ENCODE peak calls at places on chromosomes 1 and 21, in five cellular contexts. O is coronary artery, C is endothelial cell of umbilical vein, A is HL-60, H is heart right ventricle. Q is an unnamed sample.

GRCh38 chr1:65297686-65298085 is 11.7 kb upstream of the DNAJC6 start:
- DNase-seq in O (no peak), C (no peak), A (no peak), H (no peak), Q (no peak)

GRCh38 chr1:172742599-172743500 is 83.9 kb downstream of the FASLG start:
- DNase-seq in O (no peak), C (peak; percentile 51), A (peak; percentile 12), H (no peak), Q (no peak)

GRCh38 chr1:13487143-13487868 is 26.5 kb downstream of the LRRC38 start:
- DNase-seq in O (no peak), C (no peak), A (no peak), H (peak; percentile 60), Q (no peak)

GRCh38 chr1:38745476-38746410 is 113.8 kb downstream of the RRAGC start:
- DNase-seq in O (no peak), C (no peak), A (no peak), H (no peak), Q (no peak)

GRCh38 chr21:35046880-35047229 is 2.2 kb downstream of the RUNX1 start:
- DNase-seq in O (no peak), C (no peak), A (no peak), H (peak; percentile 18), Q (no peak)

GRCh38 chr1:175822575-175822974 is 79.2 kb upstream of the TNR start:
- DNase-seq in O (no peak), C (no peak), A (no peak), H (no peak), Q (no peak)

GRCh38 chr1:174333437-174333836 is 114.3 kb upstream of the GPR52 start:
- DNase-seq in O (no peak), C (no peak), A (no peak), H (no peak), Q (no peak)

GRCh38 chr1:42430751-42431150 is 25.1 kb downstream of the ZMYND12 start:
- DNase-seq in O (no peak), C (peak; percentile 12), A (no peak), H (no peak), Q (no peak)

GRCh38 chr1:59075021-59075420 is 221.9 kb upstream of the FGGY start:
- DNase-seq in O (no peak), C (no peak), A (no peak), H (no peak), Q (no peak)

GRCh38 chr1:39183503-39184353 is 20.8 kb upstream of the MACF1 start:
- DNase-seq in O (no peak), C (peak; percentile 91), A (no peak), H (no peak), Q (no peak)

GRCh38 chr1:47477595-47478080 is 39.8 kb downstream of the FOXD2 start:
- DNase-seq in O (no peak), C (no peak), A (no peak), H (no peak), Q (no peak)

GRCh38 chr1:169368406-169368769 is 393 bp downstream of the BLZF1 start:
- DNase-seq in O (no peak), C (peak; percentile 51), A (no peak), H (no peak), Q (no peak)

GRCh38 chr21:45187646-45188045 is 100.0 kb downstream of the POFUT2 start:
- DNase-seq in O (no peak), C (no peak), A (no peak), H (no peak), Q (no peak)

GRCh38 chr1:78519446-78519845 is 28.7 kb downstream of the PTGFR start:
- DNase-seq in O (no peak), C (no peak), A (no peak), H (no peak), Q (no peak)

GRCh38 chr1:37861151-37861550 is 1.8 kb upstream of the MTF1 start:
- DNase-seq in O (no peak), C (no peak), A (no peak), H (no peak), Q (no peak)

GRCh38 chr1:18927654-18928272 is 25.4 kb upstream of the ALDH4A1 start:
- DNase-seq in O (no peak), C (peak; percentile 60), A (no peak), H (no peak), Q (no peak)

GRCh38 chr1:178694923-178695525 is 30.0 kb upstream of the RALGPS2 start:
- DNase-seq in O (no peak), C (no peak), A (no peak), H (no peak), Q (no peak)

DNA sequence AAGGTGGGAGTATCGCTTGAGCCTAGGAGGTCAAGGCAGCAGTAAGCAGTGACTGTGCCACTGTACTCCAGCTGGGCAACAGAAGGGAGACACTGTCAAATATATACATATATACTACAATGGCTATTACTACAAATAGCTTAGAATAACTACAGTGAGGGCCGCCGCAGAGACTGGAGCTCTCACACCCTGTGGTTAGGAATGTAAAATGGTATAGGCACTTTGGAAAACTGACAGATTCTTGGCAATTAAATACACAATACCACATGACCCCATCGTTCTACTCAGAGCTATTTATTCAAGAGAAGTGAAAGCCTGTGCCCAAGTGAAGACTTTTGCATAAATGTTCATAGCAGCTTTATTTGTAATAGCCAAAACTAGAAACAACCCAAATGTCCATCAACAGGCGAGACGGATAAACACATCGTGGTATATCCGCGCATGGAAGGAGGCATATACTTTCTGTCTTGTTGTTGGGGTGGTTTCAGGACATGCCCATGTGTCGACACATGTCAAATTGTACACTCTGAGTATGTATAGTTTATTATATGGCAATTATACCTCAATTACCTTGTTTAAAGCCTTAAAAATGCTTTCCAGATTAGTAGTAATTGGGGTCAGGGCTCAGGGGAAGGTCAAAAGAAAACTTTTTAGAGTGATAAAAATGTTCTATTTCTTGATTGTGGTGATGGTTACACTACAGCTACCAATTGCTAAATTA is 123.4 kb downstream of the RIPK4 start:
- DNase-seq in O (no peak), C (no peak), A (no peak), H (no peak), Q (no peak)
- H3K27ac ChIP-seq in O (peak overlapping the region; percentile 74), C (no peak overlapping the region), A (no peak overlapping the region), H (no peak overlapping the region), Q (peak overlapping the region; percentile 38)

GRCh38 chr1:48775817-48776399 is 783 bp downstream of the BEND5 start:
- DNase-seq in O (no peak), C (no peak), A (no peak), H (no peak), Q (peak; percentile 80)
- H3K4me3 ChIP-seq in O (peak overlapping the region; percentile 89), C (no peak overlapping the region), A (no peak overlapping the region), H (peak overlapping the region; percentile 61), Q (peak overlapping the region; percentile 71)

GRCh38 chr1:235296729-235297128 is 31.2 kb downstream of the ARID4B start:
- DNase-seq in O (no peak), C (no peak), A (no peak), H (no peak), Q (no peak)

GRCh38 chr1:235298772-235299513 is 29.0 kb downstream of the ARID4B start:
- DNase-seq in O (no peak), C (no peak), A (no peak), H (no peak), Q (no peak)

GRCh38 chr1:235299514-235299858 is 28.5 kb downstream of the ARID4B start:
- DNase-seq in O (no peak), C (no peak), A (no peak), H (no peak), Q (no peak)

GRCh38 chr1:235295902-235296350 is 32.1 kb downstream of the ARID4B start:
- DNase-seq in O (no peak), C (no peak), A (no peak), H (no peak), Q (no peak)

DNA sequence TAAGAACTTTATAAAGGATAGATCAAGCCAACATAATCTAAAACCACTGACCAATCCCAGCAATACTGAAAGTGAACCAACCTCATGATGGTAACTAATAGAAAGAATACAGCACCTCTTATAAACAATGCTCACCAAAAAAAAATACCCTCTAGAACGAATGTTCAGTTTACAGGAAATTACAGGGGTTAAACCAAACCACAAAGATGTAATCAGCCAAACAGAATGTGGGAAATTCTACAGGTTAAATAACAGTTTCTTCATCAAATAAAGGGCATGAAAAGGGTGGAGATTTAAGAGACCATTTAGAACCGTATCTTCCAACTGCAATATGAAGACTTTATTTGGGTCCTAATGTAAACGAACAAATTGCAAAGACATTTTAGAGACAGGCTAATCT is 30.4 kb downstream of the ARID4B start:
- DNase-seq in O (no peak), C (no peak), A (no peak), H (no peak), Q (no peak)
- H3K27ac ChIP-seq in O (no peak overlapping the region), C (no peak overlapping the region), A (no peak overlapping the region), H (no peak overlapping the region), Q (no peak overlapping the region)

DNA sequence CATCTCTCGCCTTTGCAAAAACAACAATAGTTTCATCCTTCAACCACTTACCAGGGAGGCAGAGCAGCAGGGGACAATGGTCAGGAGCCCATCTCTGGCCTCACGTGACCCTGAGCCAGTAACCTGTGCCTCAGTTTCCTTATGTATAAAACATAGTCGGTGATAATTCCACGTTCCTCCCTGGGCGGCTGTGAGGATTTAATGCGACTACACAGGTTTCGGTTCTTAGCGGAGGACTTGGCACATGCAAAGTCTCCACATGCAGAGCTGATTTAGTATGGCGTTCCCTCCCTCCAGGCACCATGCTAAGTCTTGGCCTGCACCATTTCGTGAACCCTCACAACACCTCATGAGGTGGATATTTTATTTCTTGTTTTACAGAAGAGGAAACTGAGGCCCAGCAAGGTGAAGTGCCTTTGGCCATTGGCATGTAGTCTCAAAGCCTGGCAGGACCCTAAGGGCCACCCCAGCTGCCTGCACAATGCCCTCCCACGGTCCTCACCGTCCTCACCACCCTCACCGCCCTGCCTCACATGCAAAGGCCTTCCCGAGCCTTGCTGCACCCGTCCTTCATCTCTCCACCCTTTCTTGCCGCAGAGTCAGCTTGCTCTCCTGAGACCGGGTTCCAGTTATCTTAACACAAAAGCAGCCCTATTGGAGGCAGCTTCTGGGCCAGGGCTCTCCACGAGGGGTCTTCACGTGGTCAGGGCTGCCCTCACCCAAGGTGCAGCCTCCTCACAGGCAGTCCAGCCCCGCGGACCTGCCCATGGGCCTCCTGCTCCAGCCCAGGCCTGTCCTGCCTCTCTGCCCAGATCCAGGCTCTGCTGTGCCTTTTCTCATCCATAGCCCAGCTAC is 48.9 kb downstream of the SYF2 start:
- DNase-seq in O (peak; percentile 57), C (no peak), A (no peak), H (no peak), Q (no peak)
- H3K4me3 ChIP-seq in O (no peak overlapping the region), C (no peak overlapping the region), A (no peak overlapping the region), H (no peak overlapping the region), Q (no peak overlapping the region)

DNA sequence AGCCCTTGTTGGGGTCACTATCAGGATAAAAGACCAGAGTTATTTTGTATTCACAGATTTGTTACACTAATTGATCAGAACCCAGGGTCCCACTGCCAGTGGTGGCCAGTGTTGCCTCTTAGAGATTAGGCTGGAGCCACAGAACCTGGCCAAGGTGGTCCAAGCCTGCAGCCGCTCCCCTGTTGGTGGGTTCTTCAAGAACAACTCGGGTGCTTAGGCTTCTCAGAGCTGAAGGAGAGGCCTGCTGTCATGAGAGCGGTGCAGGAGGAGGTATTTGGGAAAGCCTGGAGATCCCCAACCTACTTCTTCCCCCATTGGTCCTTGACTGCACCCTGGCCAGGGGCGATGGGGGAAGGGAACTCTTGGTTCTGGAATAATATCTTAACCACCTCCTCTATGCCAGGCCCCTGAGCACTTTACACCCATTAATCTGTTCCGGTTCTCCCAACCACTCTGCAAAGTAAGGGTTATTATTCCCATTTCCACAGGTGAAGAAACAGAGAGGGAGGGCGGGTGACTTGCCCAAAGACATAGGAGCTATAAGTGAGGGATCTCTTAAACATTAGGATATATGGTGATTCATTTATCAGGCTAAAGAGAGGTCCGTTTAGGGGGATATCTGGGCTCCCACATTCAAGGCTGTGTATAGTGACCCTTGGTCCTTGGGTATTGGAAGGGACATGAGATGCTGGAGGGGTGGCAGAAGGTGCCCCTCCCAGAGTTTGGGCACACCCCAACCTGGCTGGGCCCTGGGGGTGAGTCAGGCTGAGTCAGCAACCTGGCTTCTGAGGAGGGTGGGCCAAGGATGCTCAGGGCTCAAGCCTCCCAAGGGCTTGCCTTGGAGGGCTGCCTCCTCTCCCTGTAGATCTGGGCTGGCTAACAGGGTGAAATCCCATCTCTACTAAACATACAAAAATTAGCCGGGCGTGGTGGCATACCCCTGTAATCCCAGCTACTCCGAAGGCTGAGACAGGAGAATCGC is 5.1 kb downstream of the TRNP1 start:
- DNase-seq in O (no peak), C (no peak), A (no peak), H (no peak), Q (no peak)
- H3K27ac ChIP-seq in O (peak overlapping the region; percentile 94), C (peak overlapping the region; percentile 19), A (no peak overlapping the region), H (peak overlapping the region; percentile 77), Q (peak overlapping the region; percentile 95)

Q was measured in esophagus muscularis mucosa.